ENCODE peak calls at places on chromosomes 5 and 9, in ten cellular contexts. J, P, S, D, M, Q, E, H, G and K are unnamed samples.

GRCh38 chr5:179306191-179307005 is 38.9 kb downstream of the ADAMTS2 start:
- DNase-seq in J (no peak), M (no peak), G (no peak), P (no peak), E (no peak), H (no peak), Q (no peak), D (no peak), S (no peak), K (no peak)

GRCh38 chr9:89466451-89467277 is 31.2 kb downstream of the SEMA4D start:
- DNase-seq in H (no peak), D (no peak), P (no peak), G (no peak), M (peak; percentile 67), E (no peak), J (no peak), S (no peak), Q (no peak), K (no peak)

GRCh38 chr9:93674580-93675335 is 98.4 kb downstream of the PHF2 start:
- DNase-seq in J (no peak), D (no peak), M (no peak), Q (no peak), S (no peak), G (no peak), H (no peak), P (no peak), E (no peak), K (peak; percentile 13)

GRCh38 chr9:136411358-136411757 is 900 bp downstream of the PMPCA start:
- DNase-seq in J (no peak), M (no peak), D (no peak), G (no peak), P (no peak), E (no peak), S (no peak), H (no peak), Q (no peak), K (no peak)

GRCh38 chr5:17463653-17464052 is 34.4 kb upstream of the TAF11L2 start:
- DNase-seq in D (no peak), S (no peak), M (no peak), P (no peak), G (no peak), H (no peak), Q (no peak), J (no peak), E (no peak), K (no peak)

GRCh38 chr5:151569132-151570046 is 21.7 kb downstream of the FAT2 start:
- DNase-seq in D (no peak), M (no peak), G (no peak), H (peak; percentile 46), S (peak; percentile 10), J (no peak), Q (no peak), E (no peak), P (no peak), K (no peak)

GRCh38 chr5:102781359-102781758 is 26.3 kb downstream of the PAM start:
- DNase-seq in D (no peak), S (no peak), Q (no peak), P (no peak), H (no peak), J (no peak), G (no peak), E (no peak), M (no peak), K (no peak)

GRCh38 chr5:142592365-142592764 is 93.5 kb downstream of the FGF1 start:
- DNase-seq in Q (no peak), D (no peak), S (no peak), J (no peak), E (no peak), M (no peak), P (no peak), H (no peak), G (no peak), K (no peak)

GRCh38 chr5:81749186-81749561 is 1.7 kb downstream of the SSBP2 start:
- DNase-seq in M (no peak), G (peak; percentile 42), P (no peak), E (no peak), J (no peak), S (no peak), H (no peak), D (peak; percentile 15), Q (peak; percentile 8), K (no peak)

GRCh38 chr5:137899493-137899892 is 10.2 kb downstream of the PKD2L2 start:
- DNase-seq in Q (no peak), M (no peak), S (no peak), H (no peak), G (no peak), E (no peak), P (no peak), D (no peak), J (no peak), K (no peak)

GRCh38 chr9:4177970-4178758 is 121.7 kb downstream of the GLIS3 start:
- DNase-seq in H (no peak), D (no peak), E (no peak), S (no peak), J (no peak), M (peak; percentile 14), Q (no peak), G (no peak), P (no peak), K (no peak)

GRCh38 chr9:94654165-94654894 is 15.0 kb upstream of the FBP1 start:
- DNase-seq in H (no peak), J (no peak), E (no peak), M (no peak), S (no peak), G (peak; percentile 26), Q (no peak), P (no peak), D (no peak), K (no peak)

GRCh38 chr5:32955814-32956213 is 244.7 kb downstream of the NPR3 start:
- DNase-seq in H (no peak), G (no peak), S (no peak), P (peak; percentile 13), M (no peak), E (no peak), Q (no peak), J (no peak), D (no peak), K (no peak)

GRCh38 chr9:35619800-35620158 is 1.6 kb upstream of the CD72 start:
- DNase-seq in G (no peak), S (no peak), J (peak; percentile 73), P (no peak), E (no peak), D (no peak), H (no peak), Q (no peak), M (no peak), K (no peak)

GRCh38 chr9:19231126-19232035 is 888 bp downstream of the DENND4C start:
- DNase-seq in E (no peak), P (peak; percentile 9), Q (no peak), S (peak; percentile 16), H (peak; percentile 7), M (peak; percentile 34), J (peak; percentile 29), G (peak; percentile 32), D (no peak), K (no peak)

GRCh38 chr9:115520626-115521025 is 402.7 kb upstream of the TNC start:
- DNase-seq in G (peak; percentile 24), M (no peak), Q (no peak), E (no peak), D (no peak), J (no peak), H (no peak), S (no peak), P (no peak), K (no peak)

GRCh38 chr5:181246276-181247050 is 2.8 kb upstream of the RACK1 start:
- DNase-seq in S (peak; percentile 79), E (no peak), J (peak; percentile 82), M (peak; percentile 83), D (peak; percentile 88), G (peak; percentile 79), Q (no peak), H (peak; percentile 94), P (peak; percentile 94), K (peak; percentile 93)

GRCh38 chr9:38228331-38229122 is 159.5 kb upstream of the SHB start:
- DNase-seq in H (peak; percentile 51), G (no peak), D (no peak), P (no peak), J (no peak), E (no peak), Q (peak; percentile 19), S (no peak), M (no peak), K (no peak)

GRCh38 chr5:159441441-159441840 is 111.2 kb upstream of the IL12B start:
- DNase-seq in P (no peak), H (peak; percentile 34), S (peak; percentile 29), Q (no peak), J (no peak), E (no peak), G (no peak), M (peak; percentile 8), D (peak; percentile 54), K (no peak)

GRCh38 chr5:635321-636055 is 23.3 kb downstream of the CEP72 start:
- DNase-seq in H (no peak), E (no peak), P (no peak), D (no peak), M (no peak), G (no peak), J (no peak), S (no peak), Q (no peak), K (no peak)

GRCh38 chr9:93204470-93205043 is 20.6 kb downstream of the WNK2 start:
- DNase-seq in D (no peak), Q (no peak), S (no peak), J (no peak), P (no peak), G (no peak), H (no peak), E (no peak), M (no peak), K (no peak)

GRCh38 chr9:34197756-34198711 is 19.2 kb downstream of the UBAP1 start:
- DNase-seq in E (no peak), Q (no peak), M (no peak), S (no peak), H (peak; percentile 22), J (no peak), P (no peak), G (no peak), D (no peak), K (no peak)

GRCh38 chr9:99239341-99240055 is 17.4 kb downstream of the SEC61B start:
- DNase-seq in M (peak; percentile 15), H (peak; percentile 78), S (peak; percentile 62), D (no peak), E (no peak), Q (no peak), G (no peak), J (no peak), P (no peak), K (no peak)

GRCh38 chr5:66209794-66210193 is 65.7 kb downstream of the SREK1 start:
- DNase-seq in G (no peak), H (no peak), S (no peak), J (no peak), D (no peak), M (no peak), E (no peak), Q (no peak), P (no peak), K (no peak)